ENCODE peak calls at places on chromosomes 7 and 10, in nine cellular contexts. One of them, this sample, is unnamed.

GRCh38 chr10:109743141-109744120 is 179.9 kb downstream of the XPNPEP1 start:
- DNase-seq in posterior cingulate gyrus: no peak
- DNase-seq in WERI-Rb-1: no peak
- DNase-seq in Panc1: no peak
- DNase-seq in RWPE2: no peak
- DNase-seq in heart right ventricle: no peak
- DNase-seq in hippocampal formation: no peak
- DNase-seq in breast epithelium: no peak
- DNase-seq in activated CD8-positive, alpha-beta T cell treated with anti-CD3 and anti-CD28 coated beads for 36 hours: no peak
- DNase-seq in this sample: no peak

GRCh38 chr7:101235050-101235449 is 2.6 kb downstream of the CLDN15 start:
- DNase-seq in Panc1: no peak
- DNase-seq in heart right ventricle: no peak
- DNase-seq in RWPE2: no peak
- DNase-seq in posterior cingulate gyrus: no peak
- DNase-seq in activated CD8-positive, alpha-beta T cell treated with anti-CD3 and anti-CD28 coated beads for 36 hours: no peak
- DNase-seq in hippocampal formation: no peak
- DNase-seq in WERI-Rb-1: peak
- DNase-seq in breast epithelium: no peak
- DNase-seq in this sample: no peak

GRCh38 chr7:100859856-100860255 is 7.3 kb upstream of the TRIP6 start:
- DNase-seq in Panc1: no peak
- DNase-seq in posterior cingulate gyrus: no peak
- DNase-seq in hippocampal formation: no peak
- DNase-seq in activated CD8-positive, alpha-beta T cell treated with anti-CD3 and anti-CD28 coated beads for 36 hours: no peak
- DNase-seq in breast epithelium: no peak
- DNase-seq in heart right ventricle: no peak
- DNase-seq in WERI-Rb-1: no peak
- DNase-seq in RWPE2: no peak
- DNase-seq in this sample: no peak

GRCh38 chr10:129953541-129954031 is 10.5 kb downstream of the EBF3 start:
- DNase-seq in WERI-Rb-1: no peak
- DNase-seq in breast epithelium: no peak
- DNase-seq in RWPE2: no peak
- DNase-seq in posterior cingulate gyrus: no peak
- DNase-seq in Panc1: no peak
- DNase-seq in activated CD8-positive, alpha-beta T cell treated with anti-CD3 and anti-CD28 coated beads for 36 hours: no peak
- DNase-seq in heart right ventricle: no peak
- DNase-seq in hippocampal formation: no peak
- DNase-seq in this sample: no peak

GRCh38 chr7:24038993-24039392 is 245.0 kb upstream of the NPY start:
- DNase-seq in Panc1: no peak
- DNase-seq in hippocampal formation: no peak
- DNase-seq in breast epithelium: no peak
- DNase-seq in posterior cingulate gyrus: no peak
- DNase-seq in heart right ventricle: no peak
- DNase-seq in RWPE2: no peak
- DNase-seq in activated CD8-positive, alpha-beta T cell treated with anti-CD3 and anti-CD28 coated beads for 36 hours: no peak
- DNase-seq in WERI-Rb-1: no peak
- DNase-seq in this sample: peak

GRCh38 chr10:15796762-15797161 is 63.5 kb downstream of the MINDY3 start:
- DNase-seq in hippocampal formation: no peak
- DNase-seq in heart right ventricle: no peak
- DNase-seq in Panc1: no peak
- DNase-seq in RWPE2: no peak
- DNase-seq in activated CD8-positive, alpha-beta T cell treated with anti-CD3 and anti-CD28 coated beads for 36 hours: no peak
- DNase-seq in posterior cingulate gyrus: no peak
- DNase-seq in WERI-Rb-1: no peak
- DNase-seq in breast epithelium: no peak
- DNase-seq in this sample: no peak

GRCh38 chr7:24463474-24463873 is 109.8 kb upstream of the PALS2 start:
- DNase-seq in hippocampal formation: no peak
- DNase-seq in posterior cingulate gyrus: no peak
- DNase-seq in heart right ventricle: no peak
- DNase-seq in Panc1: no peak
- DNase-seq in breast epithelium: no peak
- DNase-seq in activated CD8-positive, alpha-beta T cell treated with anti-CD3 and anti-CD28 coated beads for 36 hours: no peak
- DNase-seq in WERI-Rb-1: no peak
- DNase-seq in RWPE2: no peak
- DNase-seq in this sample: no peak

GRCh38 chr7:115227473-115228235 is 305.8 kb downstream of the MDFIC start:
- DNase-seq in hippocampal formation: no peak
- DNase-seq in WERI-Rb-1: no peak
- DNase-seq in heart right ventricle: no peak
- DNase-seq in RWPE2: no peak
- DNase-seq in breast epithelium: no peak
- DNase-seq in activated CD8-positive, alpha-beta T cell treated with anti-CD3 and anti-CD28 coated beads for 36 hours: no peak
- DNase-seq in Panc1: no peak
- DNase-seq in posterior cingulate gyrus: no peak
- DNase-seq in this sample: no peak

This sample was measured in esophagus muscularis mucosa.